ENCODE peak calls at places on chromosomes 4 and X, in seven cellular contexts. G is dorsolateral prefrontal cortex, C is GM23248, U is kidney, B is cardiac fibroblast, Y is tibial artery, Z is H7. D is an unnamed sample.

GRCh38 chr4:57081651-57082349 is 28.4 kb downstream of the IGFBP7 start:
- DNase-seq in G (no peak), B (no peak), Y (no peak), Z (no peak), U (no peak), C (no peak), D (no peak)

GRCh38 chr4:174880001-174880400 is 38.2 kb upstream of the ADAM29 start:
- DNase-seq in C (no peak), B (no peak), Z (no peak), U (no peak), Y (no peak), G (no peak), D (no peak)

GRCh38 chr4:152156448-152156847 is 379.4 kb downstream of the FBXW7 start:
- DNase-seq in Z (no peak), U (no peak), C (peak), B (no peak), Y (no peak), G (no peak), D (no peak)

GRCh38 chr4:61950625-61951024 is 750.5 kb downstream of the ADGRL3 start:
- DNase-seq in U (no peak), Z (peak), B (no peak), G (no peak), C (no peak), Y (no peak), D (no peak)

GRCh38 chrX:43949669-43950068 is 23.5 kb downstream of the NDP start:
- DNase-seq in C (peak), B (peak), U (peak), Y (no peak), G (peak), Z (peak), D (no peak)

GRCh38 chr4:147933316-147933715 is 201.4 kb downstream of the ARHGAP10 start:
- DNase-seq in Z (no peak), G (no peak), Y (no peak), C (no peak), B (peak), U (no peak), D (peak)

GRCh38 chr4:161936625-161937133 is 227.1 kb downstream of the FSTL5 start:
- DNase-seq in B (peak), G (no peak), Y (no peak), Z (no peak), U (no peak), C (peak), D (peak)

GRCh38 chr4:69781458-69782418 is 21.3 kb upstream of the SULT1B1 start:
- DNase-seq in C (no peak), G (no peak), U (no peak), Z (no peak), Y (no peak), B (no peak), D (no peak)

GRCh38 chr4:145843148-145843547 is 95.5 kb downstream of the ZNF827 start:
- DNase-seq in Y (no peak), C (peak), U (no peak), B (peak), Z (no peak), G (no peak), D (peak)

GRCh38 chrX:65644621-65645287 is 22.7 kb upstream of the MSN start:
- DNase-seq in Y (peak), U (peak), G (peak), B (peak), Z (no peak), C (peak), D (peak)

GRCh38 chrX:2610246-2611170 is 80.6 kb upstream of the CD99 start:
- DNase-seq in Y (no peak), B (no peak), U (no peak), G (no peak), Z (no peak), C (peak), D (peak)

GRCh38 chr4:24656906-24657305 is 72.6 kb upstream of the DHX15 start:
- DNase-seq in Z (no peak), C (no peak), G (no peak), U (no peak), Y (no peak), B (no peak), D (no peak)

GRCh38 chrX:66914082-66914481 is 275.2 kb upstream of the EDA2R start:
- DNase-seq in U (no peak), Z (no peak), Y (peak), G (no peak), B (no peak), C (peak), D (no peak)

GRCh38 chrX:37350034-37350365 is 836 bp downstream of the PRRG1 start:
- DNase-seq in Z (no peak), G (no peak), Y (peak), U (no peak), B (peak), C (peak), D (peak)
- H3K4me3 ChIP-seq in Z (peak), G (peak), Y (peak), U (peak), B (peak), C (peak), D (peak)

DNA sequence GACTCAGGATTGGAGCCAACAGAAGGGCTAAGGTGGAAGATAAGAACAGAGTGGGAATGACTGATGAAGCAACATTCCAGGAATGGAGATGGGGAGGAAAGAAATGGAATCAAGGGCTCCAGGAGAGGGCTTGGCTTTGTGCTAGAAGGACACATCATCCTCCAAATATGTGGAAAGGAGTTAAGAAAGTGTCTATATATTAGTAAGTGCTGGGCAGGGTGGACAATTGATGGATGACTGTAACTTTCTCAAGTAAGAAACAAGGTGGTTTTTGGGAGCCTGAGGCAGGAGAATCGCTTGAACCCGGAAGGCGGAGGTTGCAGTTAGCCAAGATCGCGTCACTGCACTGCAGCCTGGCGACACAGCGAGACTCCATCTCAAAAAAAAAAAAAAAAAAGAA is 71.6 kb upstream of the NFKB1 start:
- DNase-seq in Z (no peak), B (peak), U (no peak), C (peak), Y (no peak), G (no peak), D (peak)
- H3K4me3 ChIP-seq in Z (no peak), B (no peak), U (no peak), C (peak), Y (no peak), G (no peak), D (no peak)

DNA sequence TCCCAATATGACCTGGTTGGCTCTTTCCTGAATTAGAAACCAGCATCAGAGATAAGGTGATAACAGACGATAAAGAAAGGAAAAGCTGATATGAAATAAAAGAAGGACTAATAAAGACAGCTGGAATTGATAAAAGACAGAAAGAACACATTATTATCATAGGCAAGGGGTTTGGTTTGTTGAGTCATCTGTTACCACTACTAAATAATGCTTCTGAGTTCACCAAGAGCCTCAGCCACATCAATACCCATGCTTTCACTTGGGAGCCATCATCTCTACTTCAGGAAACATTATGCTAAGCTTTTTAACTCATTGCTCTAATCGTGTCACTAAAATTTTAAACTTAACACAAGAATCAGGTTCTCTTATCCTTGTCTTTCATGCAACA is 27.6 kb downstream of the ANXA5 start:
- DNase-seq in G (no peak), Y (no peak), Z (no peak), C (peak), B (peak), U (no peak), D (peak)
- H3K4me3 ChIP-seq in G (no peak), Y (no peak), Z (no peak), C (peak), B (no peak), U (no peak), D (no peak)

DNA sequence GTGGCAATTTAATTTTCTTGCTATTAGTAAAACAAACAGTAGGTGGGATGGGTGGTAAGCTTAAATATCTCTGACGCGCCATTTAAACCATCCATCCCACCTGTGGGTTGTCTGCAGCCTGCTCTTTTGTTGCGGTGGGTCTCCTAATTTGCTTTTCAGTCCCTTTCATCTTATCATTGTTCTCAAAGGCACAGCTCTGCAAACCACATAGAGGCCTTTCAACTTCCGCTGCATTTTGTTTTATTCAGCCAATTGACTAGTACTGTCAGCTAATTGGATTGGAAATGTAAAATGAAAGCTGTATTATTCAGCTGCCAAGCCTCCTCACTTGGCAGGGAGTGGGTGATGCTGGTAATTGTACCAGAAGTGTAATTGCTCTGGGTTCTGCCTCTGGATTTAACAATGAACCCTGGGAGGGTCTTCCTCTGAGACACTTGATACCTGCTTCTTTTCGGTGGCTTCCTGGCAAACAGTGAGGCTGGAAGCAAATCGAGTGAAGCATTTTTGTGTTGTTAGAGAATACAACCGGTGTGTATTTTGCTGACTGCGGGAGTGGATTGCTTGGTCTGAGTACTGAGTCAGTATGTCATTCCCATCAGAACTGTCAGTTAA is 165.6 kb downstream of the FRAS1 start:
- DNase-seq in B (no peak), C (no peak), Y (no peak), Z (no peak), U (no peak), G (no peak), D (no peak)
- H3K4me3 ChIP-seq in B (no peak), C (no peak), Y (no peak), Z (no peak), U (no peak), G (no peak), D (no peak)

D was measured in fibroblast of lung.